ENCODE peak calls at places on chromosomes 12 and 14, in five cellular contexts. L, Q, D, T and B are unnamed samples.
A peak's percentile ranks its signal among the peaks of the same experiment; 100 is the strongest.

GRCh38 chr12:109637341-109637740 is 63.7 kb downstream of the MVK start:
- DNase-seq in L (no peak), Q (no peak), D (no peak), T (peak; percentile 73), B (no peak)

GRCh38 chr12:23767834-23768233 is 181.6 kb downstream of the SOX5 start:
- DNase-seq in T (no peak), Q (peak; percentile 1), L (no peak), D (no peak), B (no peak)

GRCh38 chr12:124884587-124885438 is 21.1 kb upstream of the SCARB1 start:
- DNase-seq in Q (no peak), T (no peak), L (no peak), D (peak; percentile 82), B (no peak)

GRCh38 chr12:62317017-62317416 is 56.8 kb downstream of the USP15 start:
- DNase-seq in Q (no peak), D (no peak), L (no peak), T (no peak), B (no peak)

GRCh38 chr12:5923043-5923605 is 21.9 kb downstream of the ANO2 start:
- DNase-seq in T (no peak), L (no peak), D (no peak), Q (no peak), B (no peak)

GRCh38 chr12:100058482-100059029 is 73.8 kb upstream of the ANKS1B start:
- DNase-seq in T (peak; percentile 9), L (no peak), D (no peak), Q (peak; percentile 96), B (peak; percentile 39)

GRCh38 chr12:7667025-7667575 is 1.4 kb upstream of the APOBEC1 start:
- DNase-seq in T (no peak), L (no peak), Q (no peak), D (no peak), B (peak; percentile 26)

GRCh38 chr14:99234366-99234765 is 37.6 kb downstream of the BCL11B start:
- DNase-seq in Q (no peak), L (no peak), T (no peak), D (no peak), B (no peak)

GRCh38 chr12:108638141-108638823 is 4.6 kb upstream of the SELPLG start:
- DNase-seq in Q (no peak), L (no peak), D (no peak), T (no peak), B (no peak)

DNA sequence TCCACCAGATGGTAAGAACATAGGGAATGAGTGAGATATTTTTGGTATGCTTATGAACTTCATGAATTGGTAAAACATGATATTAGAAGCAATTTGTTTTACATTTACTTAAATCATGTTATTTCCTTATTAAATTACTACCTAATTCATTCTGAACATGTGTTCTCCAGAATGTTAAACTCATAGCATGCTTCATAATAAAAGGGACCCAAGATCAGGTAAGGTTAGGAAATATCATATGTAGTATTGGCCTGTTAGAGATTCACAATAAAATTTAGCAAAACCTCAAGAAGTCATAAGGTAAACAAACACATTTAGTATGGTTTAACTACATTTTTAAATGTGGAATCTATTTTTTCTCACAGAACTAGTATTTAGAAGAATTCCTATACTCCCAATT is 28.2 kb downstream of the PTPRQ start:
- DNase-seq in D (no peak), Q (peak; percentile 22), L (no peak), T (no peak), B (no peak)
- TF ChIP-seq RCOR1 in D (no peak), Q (no peak), L (no peak), T (no peak), B (no peak)

GRCh38 chr14:72745991-72746980 is 147.6 kb downstream of the DPF3 start:
- DNase-seq in Q (peak; percentile 84), T (no peak), L (no peak), D (no peak), B (no peak)

GRCh38 chr14:72745546-72745945 is 148.4 kb downstream of the DPF3 start:
- DNase-seq in Q (peak; percentile 89), T (no peak), L (no peak), D (no peak), B (peak; percentile 15)

GRCh38 chr14:72742682-72743195 is 151.2 kb downstream of the DPF3 start:
- DNase-seq in L (no peak), Q (no peak), T (no peak), D (no peak), B (no peak)

GRCh38 chr14:72743626-72744025 is 150.3 kb downstream of the DPF3 start:
- DNase-seq in T (no peak), Q (no peak), D (no peak), L (no peak), B (no peak)

DNA sequence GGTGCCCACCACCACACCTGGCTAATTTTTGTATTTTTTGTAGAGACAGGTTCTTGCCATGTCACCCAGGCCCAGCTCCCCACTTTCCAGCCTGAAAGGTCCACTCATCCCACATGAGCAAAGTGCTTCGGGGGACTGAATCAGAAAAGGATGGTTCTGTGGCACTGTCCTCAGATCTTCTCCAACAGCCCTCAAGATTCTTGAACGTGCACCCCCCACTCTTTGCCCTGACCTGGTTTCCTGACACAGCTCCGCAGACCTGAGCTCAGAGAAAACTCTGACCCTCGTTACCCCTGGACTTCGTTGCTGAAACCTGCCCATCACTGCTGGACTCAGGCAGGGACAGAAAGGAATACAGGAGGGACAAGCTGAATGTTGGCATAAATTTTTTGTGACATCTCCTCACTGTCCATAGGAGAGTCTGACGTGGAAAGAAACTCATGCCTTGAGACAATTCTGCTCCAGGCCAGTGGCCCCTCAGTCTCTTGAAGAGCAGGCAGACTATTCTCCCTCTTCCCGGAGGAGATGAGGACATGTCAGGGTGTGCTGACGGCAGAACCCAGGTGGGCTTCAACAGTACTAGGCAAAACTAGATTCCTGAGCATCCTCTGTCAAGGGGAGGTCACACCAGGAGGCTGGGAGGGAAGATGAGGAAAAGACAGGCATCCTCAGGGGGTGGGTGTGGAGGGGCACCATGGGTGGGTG is 149.3 kb downstream of the DPF3 start:
- DNase-seq in Q (no peak), T (no peak), D (no peak), L (no peak), B (no peak)
- TF ChIP-seq RCOR1 in Q (no peak), T (no peak), D (no peak), L (no peak), B (no peak)

DNA sequence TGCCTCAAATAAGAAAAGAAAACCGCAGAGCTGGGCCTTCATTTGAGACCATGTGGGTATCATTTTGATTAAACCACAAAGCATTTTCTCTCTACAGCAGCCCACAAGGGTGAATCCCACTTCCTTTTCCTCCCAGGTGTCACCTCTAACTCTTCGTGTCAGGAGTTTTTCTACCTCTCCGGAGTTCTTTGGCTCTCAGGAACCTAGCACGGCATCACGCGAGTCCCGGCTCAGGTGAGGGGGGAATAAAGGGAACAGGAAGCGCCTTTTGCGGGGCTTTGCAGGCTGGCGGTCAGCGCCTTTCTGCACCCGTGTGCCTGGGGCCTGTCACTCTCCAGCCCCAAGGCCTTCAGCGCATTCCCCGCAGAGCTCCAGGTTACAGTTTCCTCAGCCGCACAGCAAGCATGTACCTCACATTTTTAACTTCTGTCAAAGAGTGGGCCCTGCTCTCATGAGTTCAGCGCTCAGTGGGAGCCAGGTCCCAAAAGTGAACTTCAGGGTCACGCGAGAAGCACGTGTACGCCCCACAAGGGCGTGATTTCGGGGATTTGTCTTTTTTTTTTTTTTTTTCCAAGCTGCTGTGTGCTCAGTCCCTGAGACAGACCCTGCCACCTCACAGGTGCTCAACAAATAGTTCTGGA is 740 bp upstream of the PRPF40B start:
- DNase-seq in T (no peak), L (peak; percentile 55), D (peak; percentile 38), Q (peak; percentile 3), B (no peak)
- TF ChIP-seq RCOR1 in T (peak; percentile 15), L (no peak), D (no peak), Q (no peak), B (no peak)

DNA sequence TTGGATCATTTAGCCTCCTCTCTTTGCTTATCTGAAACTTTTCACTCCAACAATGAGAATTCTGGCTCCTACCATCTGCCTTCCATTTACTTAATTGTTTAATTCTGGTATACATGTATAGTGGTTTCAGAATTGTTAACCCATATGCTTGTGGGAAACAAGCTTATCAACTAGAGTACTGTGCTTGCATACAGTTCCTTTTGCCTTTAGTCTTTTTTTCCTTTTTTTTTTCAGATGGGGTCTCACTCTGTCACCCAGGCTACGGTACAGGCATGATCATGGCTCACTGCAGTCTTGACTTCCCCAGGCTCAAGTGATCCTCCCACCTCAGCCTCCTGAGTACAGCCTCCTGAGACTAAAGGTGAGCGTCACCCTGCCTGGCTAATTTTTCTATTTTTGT is 153.8 kb upstream of the LHX5 start:
- DNase-seq in T (no peak), D (no peak), Q (no peak), L (no peak), B (no peak)
- TF ChIP-seq RCOR1 in T (no peak), D (no peak), Q (no peak), L (no peak), B (no peak)

DNA sequence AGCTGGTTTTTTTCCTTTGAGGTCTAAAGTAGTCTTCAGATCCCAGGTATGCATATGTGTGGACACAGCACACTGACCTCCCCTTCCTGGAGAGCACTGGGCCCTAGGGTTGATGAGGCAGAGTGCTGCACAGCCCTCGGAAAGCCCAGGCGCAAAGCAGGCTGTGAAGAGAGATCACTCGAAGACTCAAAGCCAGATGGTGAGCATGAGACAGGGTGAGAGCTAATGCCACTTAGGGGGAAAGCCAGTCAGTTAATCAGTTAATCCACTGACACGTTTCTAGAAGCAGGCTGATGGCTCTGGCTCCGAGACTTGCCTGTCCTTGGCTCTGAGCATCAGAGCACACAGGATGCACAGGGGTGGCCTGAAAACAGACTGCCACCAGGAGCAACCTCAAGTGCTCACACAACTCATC is 11.7 kb downstream of the AQP6 start:
- DNase-seq in D (no peak), L (no peak), T (no peak), Q (no peak), B (no peak)
- TF ChIP-seq RCOR1 in D (no peak), L (no peak), T (no peak), Q (no peak), B (no peak)

DNA sequence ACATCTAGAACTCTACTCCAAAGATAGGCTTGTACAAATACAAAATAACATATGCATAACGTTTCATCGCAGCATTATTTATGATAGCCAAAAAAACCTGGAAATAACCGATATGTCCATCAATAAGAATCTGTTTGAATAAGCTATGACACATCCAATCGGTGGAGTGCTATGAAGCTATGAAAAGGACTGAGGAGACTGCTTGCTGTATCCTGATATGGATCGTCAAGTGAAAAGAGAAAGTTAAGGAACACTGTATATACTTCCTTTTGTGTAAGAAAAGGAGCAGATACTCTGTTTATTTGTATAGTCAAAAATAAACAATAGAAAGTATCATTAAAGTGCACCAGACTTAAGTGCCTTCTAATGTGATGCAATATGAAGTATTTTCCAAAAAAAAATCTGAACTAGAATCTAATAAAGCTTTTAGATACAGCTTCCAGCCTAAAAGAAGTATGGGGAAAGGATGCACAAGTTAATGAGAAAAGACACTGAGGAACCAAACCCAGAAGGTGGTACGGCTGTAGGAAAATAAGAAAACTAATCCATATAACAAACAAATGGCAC is 646 bp upstream of the KLHDC1 start:
- DNase-seq in D (no peak), T (no peak), L (no peak), Q (peak; percentile 8), B (no peak)
- TF ChIP-seq RCOR1 in D (no peak), T (no peak), L (no peak), Q (no peak), B (no peak)

GRCh38 chr14:93315575-93315974 is 17.3 kb downstream of the BTBD7 start:
- DNase-seq in L (no peak), Q (no peak), T (no peak), D (no peak), B (no peak)
- TF ChIP-seq RCOR1 in L (no peak), Q (no peak), T (no peak), D (no peak), B (no peak)